ENCODE peak calls at places on chromosomes 12 and 14, in five cellular contexts. One of them, this sample, is unnamed.
A peak's percentile ranks its signal among the peaks of the same experiment; 100 is the strongest.

GRCh38 chr14:69708586-69709169 is 58.3 kb upstream of the SRSF5 start:
- DNase-seq in cardiac muscle cell: peak; percentile 30
- DNase-seq in ascending aorta: no peak
- DNase-seq in adipocyte: no peak
- DNase-seq in CD8-positive, alpha-beta memory T cell: no peak
- DNase-seq in this sample: no peak

GRCh38 chr14:63891148-63891964 is 38.6 kb downstream of the SYNE2 start:
- DNase-seq in cardiac muscle cell: no peak
- DNase-seq in ascending aorta: no peak
- DNase-seq in adipocyte: no peak
- DNase-seq in CD8-positive, alpha-beta memory T cell: no peak
- DNase-seq in this sample: no peak

GRCh38 chr14:45679852-45680251 is 426.9 kb upstream of the MIS18BP1 start:
- DNase-seq in cardiac muscle cell: no peak
- DNase-seq in ascending aorta: no peak
- DNase-seq in adipocyte: peak; percentile 56
- DNase-seq in CD8-positive, alpha-beta memory T cell: no peak
- DNase-seq in this sample: no peak

GRCh38 chr12:78396538-78396937 is 468.0 kb upstream of the SYT1 start:
- DNase-seq in cardiac muscle cell: no peak
- DNase-seq in ascending aorta: no peak
- DNase-seq in adipocyte: no peak
- DNase-seq in CD8-positive, alpha-beta memory T cell: no peak
- DNase-seq in this sample: no peak

GRCh38 chr14:95157195-95157986 is at the start of gene DICER1:
- DNase-seq in cardiac muscle cell: peak; percentile 96
- DNase-seq in ascending aorta: peak; percentile 98
- DNase-seq in adipocyte: peak; percentile 98
- DNase-seq in CD8-positive, alpha-beta memory T cell: peak; percentile 95
- DNase-seq in this sample: peak; percentile 90

GRCh38 chr12:14514154-14514842 is 53.4 kb downstream of the PLBD1 start:
- DNase-seq in cardiac muscle cell: peak; percentile 60
- DNase-seq in ascending aorta: no peak
- DNase-seq in adipocyte: no peak
- DNase-seq in CD8-positive, alpha-beta memory T cell: no peak
- DNase-seq in this sample: no peak

GRCh38 chr14:99415496-99416281 is 65.0 kb downstream of the SETD3 start:
- DNase-seq in cardiac muscle cell: peak; percentile 89
- DNase-seq in ascending aorta: no peak
- DNase-seq in adipocyte: peak; percentile 93
- DNase-seq in CD8-positive, alpha-beta memory T cell: peak; percentile 76
- DNase-seq in this sample: peak; percentile 12

GRCh38 chr12:13073191-13073590 is 29.0 kb downstream of the FAM234B start:
- DNase-seq in cardiac muscle cell: no peak
- DNase-seq in ascending aorta: no peak
- DNase-seq in adipocyte: no peak
- DNase-seq in CD8-positive, alpha-beta memory T cell: no peak
- DNase-seq in this sample: no peak

GRCh38 chr14:61642246-61642982 is 52.9 kb upstream of the HIF1A start:
- DNase-seq in cardiac muscle cell: no peak
- DNase-seq in ascending aorta: no peak
- DNase-seq in adipocyte: peak; percentile 94
- DNase-seq in CD8-positive, alpha-beta memory T cell: no peak
- DNase-seq in this sample: peak; percentile 59

GRCh38 chr12:120013659-120014380 is 24.8 kb downstream of the BICDL1 start:
- DNase-seq in cardiac muscle cell: no peak
- DNase-seq in ascending aorta: no peak
- DNase-seq in adipocyte: no peak
- DNase-seq in CD8-positive, alpha-beta memory T cell: peak; percentile 79
- DNase-seq in this sample: no peak

GRCh38 chr14:72104011-72104613 is 171.9 kb downstream of the RGS6 start:
- DNase-seq in cardiac muscle cell: peak; percentile 31
- DNase-seq in ascending aorta: no peak
- DNase-seq in adipocyte: peak; percentile 3
- DNase-seq in CD8-positive, alpha-beta memory T cell: no peak
- DNase-seq in this sample: peak; percentile 17

GRCh38 chr12:95796225-95796981 is 5.8 kb upstream of the NTN4 start:
- DNase-seq in cardiac muscle cell: no peak
- DNase-seq in ascending aorta: no peak
- DNase-seq in adipocyte: peak; percentile 26
- DNase-seq in CD8-positive, alpha-beta memory T cell: no peak
- DNase-seq in this sample: peak; percentile 35

GRCh38 chr12:77031745-77032144 is 33.6 kb downstream of the E2F7 start:
- DNase-seq in cardiac muscle cell: no peak
- DNase-seq in ascending aorta: no peak
- DNase-seq in adipocyte: no peak
- DNase-seq in CD8-positive, alpha-beta memory T cell: no peak
- DNase-seq in this sample: no peak

GRCh38 chr12:55927588-55928502 is at the start of gene PYM1:
- DNase-seq in cardiac muscle cell: peak; percentile 73
- DNase-seq in ascending aorta: peak; percentile 90
- DNase-seq in adipocyte: peak; percentile 77
- DNase-seq in CD8-positive, alpha-beta memory T cell: peak; percentile 82
- DNase-seq in this sample: peak; percentile 74

GRCh38 chr12:19641235-19642080 is 202.2 kb downstream of the AEBP2 start:
- DNase-seq in cardiac muscle cell: no peak
- DNase-seq in ascending aorta: no peak
- DNase-seq in adipocyte: no peak
- DNase-seq in CD8-positive, alpha-beta memory T cell: no peak
- DNase-seq in this sample: no peak

GRCh38 chr12:101256271-101256670 is 23.6 kb upstream of the UTP20 start:
- DNase-seq in cardiac muscle cell: no peak
- DNase-seq in ascending aorta: no peak
- DNase-seq in adipocyte: peak; percentile 52
- DNase-seq in CD8-positive, alpha-beta memory T cell: no peak
- DNase-seq in this sample: no peak

GRCh38 chr12:104406164-104406563 is 50.6 kb upstream of the CHST11 start:
- DNase-seq in cardiac muscle cell: no peak
- DNase-seq in ascending aorta: no peak
- DNase-seq in adipocyte: no peak
- DNase-seq in CD8-positive, alpha-beta memory T cell: no peak
- DNase-seq in this sample: no peak

GRCh38 chr14:103142031-103142430 is 18.8 kb downstream of the TNFAIP2 start:
- DNase-seq in cardiac muscle cell: no peak
- DNase-seq in ascending aorta: no peak
- DNase-seq in adipocyte: no peak
- DNase-seq in CD8-positive, alpha-beta memory T cell: no peak
- DNase-seq in this sample: no peak

GRCh38 chr12:10213168-10214130 is 772 bp downstream of the GABARAPL1 start:
- DNase-seq in cardiac muscle cell: peak; percentile 52
- DNase-seq in ascending aorta: peak; percentile 93
- DNase-seq in adipocyte: peak; percentile 90
- DNase-seq in CD8-positive, alpha-beta memory T cell: peak; percentile 94
- DNase-seq in this sample: peak; percentile 60

GRCh38 chr12:39990122-39991101 is 115.5 kb downstream of the SLC2A13 start:
- DNase-seq in cardiac muscle cell: peak; percentile 61
- DNase-seq in ascending aorta: peak; percentile 70
- DNase-seq in adipocyte: peak; percentile 81
- DNase-seq in CD8-positive, alpha-beta memory T cell: peak; percentile 63
- DNase-seq in this sample: peak; percentile 10

GRCh38 chr12:14605401-14605989 is 37.8 kb upstream of the PLBD1 start:
- DNase-seq in cardiac muscle cell: no peak
- DNase-seq in ascending aorta: no peak
- DNase-seq in adipocyte: no peak
- DNase-seq in CD8-positive, alpha-beta memory T cell: no peak
- DNase-seq in this sample: no peak

GRCh38 chr12:79058342-79058741 is 193.8 kb downstream of the SYT1 start:
- DNase-seq in cardiac muscle cell: no peak
- DNase-seq in ascending aorta: no peak
- DNase-seq in adipocyte: peak; percentile 69
- DNase-seq in CD8-positive, alpha-beta memory T cell: no peak
- DNase-seq in this sample: no peak

GRCh38 chr12:18165422-18165871 is 75.5 kb upstream of the RERGL start:
- DNase-seq in cardiac muscle cell: no peak
- DNase-seq in ascending aorta: no peak
- DNase-seq in adipocyte: peak; percentile 66
- DNase-seq in CD8-positive, alpha-beta memory T cell: no peak
- DNase-seq in this sample: no peak
- H3K4me3 ChIP-seq in cardiac muscle cell: no peak overlapping the region
- H3K4me3 ChIP-seq in ascending aorta: no peak overlapping the region
- H3K4me3 ChIP-seq in adipocyte: peak overlapping the region; percentile 65
- H3K4me3 ChIP-seq in CD8-positive, alpha-beta memory T cell: peak overlapping the region; percentile 13
- H3K4me3 ChIP-seq in this sample: peak overlapping the region; percentile 33

GRCh38 chr14:83042858-83043257 is 1509.2 kb upstream of the SEL1L start:
- DNase-seq in cardiac muscle cell: no peak
- DNase-seq in ascending aorta: no peak
- DNase-seq in adipocyte: no peak
- DNase-seq in CD8-positive, alpha-beta memory T cell: no peak
- DNase-seq in this sample: no peak

GRCh38 chr14:83044001-83044400 is 1510.3 kb upstream of the SEL1L start:
- DNase-seq in cardiac muscle cell: no peak
- DNase-seq in ascending aorta: no peak
- DNase-seq in adipocyte: no peak
- DNase-seq in CD8-positive, alpha-beta memory T cell: no peak
- DNase-seq in this sample: no peak

GRCh38 chr14:83053022-83053710 is 1519.5 kb upstream of the SEL1L start:
- DNase-seq in cardiac muscle cell: no peak
- DNase-seq in ascending aorta: no peak
- DNase-seq in adipocyte: no peak
- DNase-seq in CD8-positive, alpha-beta memory T cell: no peak
- DNase-seq in this sample: no peak

DNA sequence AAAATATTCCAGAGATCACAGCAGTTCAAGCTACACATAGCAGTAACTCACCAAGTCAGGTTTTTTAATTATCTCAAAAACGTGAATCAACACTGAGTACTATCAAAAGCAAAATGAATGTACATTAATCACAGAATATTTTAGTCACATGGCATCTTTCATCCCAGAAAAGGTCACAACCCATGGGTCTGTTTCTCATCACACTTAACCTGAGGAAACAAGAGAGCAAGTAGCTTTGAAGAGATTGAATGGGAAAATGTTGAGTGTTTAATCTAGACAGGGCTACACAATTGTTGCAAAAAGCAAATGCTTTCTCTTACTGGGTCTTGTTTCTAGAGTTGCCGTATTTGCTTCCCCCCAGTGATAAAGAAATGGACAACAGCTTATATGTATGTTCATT is 1513.8 kb upstream of the SEL1L start:
- DNase-seq in cardiac muscle cell: peak; percentile 56
- DNase-seq in ascending aorta: no peak
- DNase-seq in adipocyte: no peak
- DNase-seq in CD8-positive, alpha-beta memory T cell: no peak
- DNase-seq in this sample: no peak
- H3K27me3 ChIP-seq in cardiac muscle cell: no peaks in the 10 kb centered on the region
- H3K27me3 ChIP-seq in ascending aorta: no peaks in the 10 kb centered on the region
- H3K27me3 ChIP-seq in adipocyte: no peaks in the 10 kb centered on the region
- H3K27me3 ChIP-seq in CD8-positive, alpha-beta memory T cell: no peaks in the 10 kb centered on the region
- H3K27me3 ChIP-seq in this sample: no peaks in the 10 kb centered on the region

DNA sequence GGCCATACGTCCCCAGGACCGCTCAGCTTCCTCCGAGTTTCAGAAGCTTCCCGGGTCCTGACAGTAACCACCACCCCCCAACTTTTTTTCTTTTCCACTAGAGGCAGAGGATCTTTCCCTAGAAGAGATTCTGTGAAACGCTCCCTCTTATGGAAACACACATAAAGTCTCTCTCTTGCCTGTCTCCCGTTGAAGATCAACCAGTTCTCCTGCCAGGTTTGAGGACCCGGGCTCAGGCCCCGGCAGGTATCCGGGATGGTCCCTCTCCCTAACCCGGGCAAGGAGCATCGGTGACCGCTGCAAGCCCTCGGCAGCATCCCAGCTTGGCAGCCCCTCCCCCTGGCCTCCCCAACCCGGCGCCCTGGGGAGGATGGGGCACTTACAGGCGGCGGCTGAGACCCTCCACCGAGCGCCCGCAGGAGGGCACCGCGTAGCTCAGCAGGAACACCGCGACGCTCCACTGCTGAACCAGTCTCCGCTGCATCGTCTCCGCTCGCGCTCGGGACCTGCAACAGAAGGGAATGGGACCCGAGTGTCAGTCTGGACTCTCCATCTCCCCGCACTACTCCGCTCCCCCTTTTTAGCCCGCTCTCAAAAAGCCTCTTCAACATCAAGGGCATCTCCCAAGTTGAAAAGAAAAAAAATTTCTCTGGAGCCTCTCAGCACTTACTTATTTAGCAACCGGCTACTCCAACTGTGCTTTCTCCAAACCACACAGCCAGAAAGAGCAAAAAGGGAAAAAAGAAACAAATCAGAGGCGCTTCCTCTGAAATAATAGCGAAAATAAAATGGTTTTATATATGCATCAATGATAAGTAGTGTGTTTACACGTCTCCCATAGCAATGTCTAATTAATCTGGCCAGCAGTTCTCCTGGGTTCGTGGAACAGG is 3.3 kb downstream of the PTHLH start:
- DNase-seq in cardiac muscle cell: peak; percentile 55
- DNase-seq in ascending aorta: no peak
- DNase-seq in adipocyte: peak; percentile 66
- DNase-seq in CD8-positive, alpha-beta memory T cell: no peak
- DNase-seq in this sample: no peak
- H3K4me3 ChIP-seq in cardiac muscle cell: peak overlapping the region; percentile 38
- H3K4me3 ChIP-seq in ascending aorta: peak overlapping the region; percentile 81
- H3K4me3 ChIP-seq in adipocyte: peak overlapping the region; percentile 84
- H3K4me3 ChIP-seq in CD8-positive, alpha-beta memory T cell: peak overlapping the region; percentile 44
- H3K4me3 ChIP-seq in this sample: peak overlapping the region; percentile 52

GRCh38 chr12:132592261-132592970 is 18.0 kb downstream of the LRCOL1 start:
- DNase-seq in cardiac muscle cell: no peak
- DNase-seq in ascending aorta: no peak
- DNase-seq in adipocyte: no peak
- DNase-seq in CD8-positive, alpha-beta memory T cell: peak; percentile 43
- DNase-seq in this sample: no peak
- H3K27me3 ChIP-seq in cardiac muscle cell: peaks cover 62% of the 10 kb centered on the region
- H3K27me3 ChIP-seq in ascending aorta: no peaks in the 10 kb centered on the region
- H3K27me3 ChIP-seq in adipocyte: peaks cover 17% of the 10 kb centered on the region
- H3K27me3 ChIP-seq in CD8-positive, alpha-beta memory T cell: peaks cover 2% of the 10 kb centered on the region
- H3K27me3 ChIP-seq in this sample: peaks cover 6% of the 10 kb centered on the region

DNA sequence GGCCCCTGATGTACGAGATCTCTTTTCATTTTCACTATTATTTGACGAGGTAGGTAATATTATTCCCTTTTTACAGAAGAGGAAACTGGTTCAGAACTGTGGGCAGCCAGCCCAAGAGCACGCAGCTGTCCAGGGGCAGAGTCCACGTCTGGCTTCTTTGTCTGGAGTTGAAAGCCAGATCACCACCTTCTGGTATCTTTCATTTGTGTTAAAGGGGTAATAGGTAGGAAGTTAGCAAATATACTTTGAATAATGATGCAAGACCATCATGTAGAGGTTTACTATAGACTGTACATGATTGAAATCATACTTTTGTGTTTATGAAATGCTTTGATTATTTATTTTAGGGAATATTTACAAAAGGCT is 144.1 kb upstream of the AMIGO2 start:
- DNase-seq in cardiac muscle cell: no peak
- DNase-seq in ascending aorta: no peak
- DNase-seq in adipocyte: no peak
- DNase-seq in CD8-positive, alpha-beta memory T cell: no peak
- DNase-seq in this sample: no peak
- H3K4me3 ChIP-seq in cardiac muscle cell: no peak overlapping the region
- H3K4me3 ChIP-seq in ascending aorta: peak overlapping the region; percentile 13
- H3K4me3 ChIP-seq in adipocyte: no peak overlapping the region
- H3K4me3 ChIP-seq in CD8-positive, alpha-beta memory T cell: peak overlapping the region; percentile 29
- H3K4me3 ChIP-seq in this sample: no peak overlapping the region

This sample was measured in MG63.